ENCODE peak calls at places on chromosomes 12 and 14, in five cellular contexts. W is H9; Y is GM20000; C is activated CD4-positive, alpha-beta T cell treated with anti-CD3 and anti-CD28 coated beads, Interleukin-2, amount 50 U/mL, for 1 hour; E is HT1080. K is an unnamed sample.

GRCh38 chr12:82874935-82875334 is 188.2 kb downstream of the TMTC2 start:
- DNase-seq in Y (no peak), E (peak), C (no peak), W (no peak), K (no peak)

GRCh38 chr12:55930771-55931316 is at the start of gene DGKA:
- DNase-seq in E (peak), W (peak), Y (peak), C (peak), K (peak)

GRCh38 chr14:85531141-85531593 is 1.2 kb downstream of the FLRT2 start:
- DNase-seq in Y (no peak), E (no peak), C (no peak), W (peak), K (peak)

GRCh38 chr12:6229823-6230222 is 29.6 kb downstream of the CD9 start:
- DNase-seq in E (no peak), C (no peak), Y (no peak), W (no peak), K (peak)

GRCh38 chr12:10101648-10102220 is 2.9 kb upstream of the CLEC1A start:
- DNase-seq in W (no peak), C (no peak), Y (no peak), E (no peak), K (no peak)

GRCh38 chr12:42780671-42781070 is 191.1 kb upstream of the PRICKLE1 start:
- DNase-seq in C (no peak), E (no peak), W (no peak), Y (no peak), K (no peak)

GRCh38 chr14:74913986-74914573 is 9.0 kb downstream of the RPS6KL1 start:
- DNase-seq in C (no peak), W (peak), E (peak), Y (peak), K (peak)

GRCh38 chr12:58776144-58776543 is 144.2 kb downstream of the LRIG3 start:
- DNase-seq in Y (no peak), E (no peak), C (no peak), W (no peak), K (no peak)

GRCh38 chr14:100296106-100296651 is 10.1 kb downstream of the SLC25A29 start:
- DNase-seq in E (no peak), C (no peak), Y (no peak), W (no peak), K (no peak)

GRCh38 chr12:56450241-56450640 is 1.0 kb upstream of the TIMELESS start:
- DNase-seq in C (no peak), W (no peak), Y (no peak), E (no peak), K (no peak)

GRCh38 chr12:94618995-94619695 is 31.2 kb downstream of the TMCC3 start:
- DNase-seq in W (no peak), Y (no peak), E (peak), C (no peak), K (no peak)

GRCh38 chr12:43332977-43333649 is 218.9 kb downstream of the ADAMTS20 start:
- DNase-seq in Y (no peak), C (no peak), W (no peak), E (no peak), K (no peak)

GRCh38 chr14:74918380-74918779 is 4.7 kb downstream of the RPS6KL1 start:
- DNase-seq in Y (no peak), E (no peak), C (no peak), W (no peak), K (no peak)

GRCh38 chr14:32692441-32692840 is 246.2 kb upstream of the NPAS3 start:
- DNase-seq in C (no peak), Y (no peak), W (no peak), E (no peak), K (no peak)

GRCh38 chr14:27184371-27184901 is 586.6 kb upstream of the NOVA1 start:
- DNase-seq in E (peak), Y (no peak), W (no peak), C (no peak), K (no peak)

GRCh38 chr12:116028619-116029018 is 248.9 kb downstream of the MED13L start:
- DNase-seq in C (no peak), E (no peak), Y (no peak), W (no peak), K (no peak)

GRCh38 chr12:2627343-2628191 is 167.2 kb upstream of the FKBP4 start:
- DNase-seq in E (peak), C (no peak), W (no peak), Y (no peak), K (no peak)

GRCh38 chr14:56172571-56172971 is 54.4 kb downstream of the PELI2 start:
- DNase-seq in W (no peak), C (no peak), E (peak), Y (no peak), K (no peak)

GRCh38 chr12:58502236-58502635 is 418.1 kb downstream of the LRIG3 start:
- DNase-seq in Y (no peak), W (no peak), C (no peak), E (no peak), K (no peak)

GRCh38 chr14:95311752-95312151 is 8.0 kb downstream of the CLMN start:
- DNase-seq in E (peak), Y (no peak), C (no peak), W (no peak), K (no peak)

GRCh38 chr14:99345472-99345871 is 73.5 kb upstream of the BCL11B start:
- DNase-seq in W (no peak), C (no peak), Y (no peak), E (no peak), K (no peak)

GRCh38 chr12:106137456-106138278 is 1.1 kb downstream of the NUAK1 start:
- DNase-seq in E (peak), C (no peak), W (no peak), Y (no peak), K (no peak)

GRCh38 chr12:76025601-76026575 is 5.7 kb downstream of the PHLDA1 start:
- DNase-seq in Y (no peak), E (peak), C (no peak), W (no peak), K (no peak)

GRCh38 chr12:7374423-7375144 is 69.4 kb downstream of the CD163L1 start:
- DNase-seq in W (peak), E (peak), C (no peak), Y (peak), K (no peak)

GRCh38 chr12:13205809-13206559 is 9.5 kb downstream of the EMP1 start:
- DNase-seq in E (peak), Y (no peak), W (no peak), C (no peak), K (no peak)

GRCh38 chr14:82309199-82309598 is 775.5 kb upstream of the SEL1L start:
- DNase-seq in W (no peak), C (no peak), E (no peak), Y (no peak), K (no peak)

GRCh38 chr12:14993537-14994266 is 20.9 kb downstream of the PDE6H start:
- DNase-seq in Y (no peak), E (peak), W (no peak), C (no peak), K (no peak)

K was measured in prostate gland.